ENCODE peak calls at places on chromosomes 3 and 15, in eight cellular contexts. Q is skeletal muscle cell; H is activated CD8-positive, alpha-beta memory T cell treated with anti-CD3 and anti-CD28 coated beads for 48 hours; P is EL; M is left ventricle myocardium inferior; G is posterior cingulate gyrus; Z is heart right ventricle; L is hypothalamus. A is an unnamed sample.

GRCh38 chr3:188208751-188209433 is 54.9 kb downstream of the LPP start:
- DNase-seq in Q (peak; percentile 65), H (no peak), P (peak; percentile 68), M (no peak), G (no peak), Z (no peak), L (no peak), A (no peak)

GRCh38 chr3:146274833-146275232 is 23.9 kb upstream of the PLSCR4 start:
- DNase-seq in Q (peak; percentile 90), H (no peak), P (peak; percentile 67), M (no peak), G (no peak), Z (no peak), L (no peak), A (no peak)

GRCh38 chr3:134342269-134342668 is 32.0 kb downstream of the AMOTL2 start:
- DNase-seq in Q (no peak), H (no peak), P (no peak), M (no peak), G (no peak), Z (no peak), L (no peak), A (no peak)

GRCh38 chr3:194134231-194134756 is 1.7 kb upstream of the HES1 start:
- DNase-seq in Q (no peak), H (no peak), P (no peak), M (peak; percentile 77), G (peak; percentile 71), Z (no peak), L (no peak), A (peak; percentile 89)

GRCh38 chr3:46675843-46676567 is 17.5 kb downstream of the ALS2CL start:
- DNase-seq in Q (no peak), H (no peak), P (peak; percentile 36), M (peak; percentile 12), G (peak; percentile 24), Z (no peak), L (no peak), A (peak; percentile 24)

GRCh38 chr15:49864251-49864650 is 243.4 kb downstream of the DTWD1 start:
- DNase-seq in Q (no peak), H (no peak), P (no peak), M (no peak), G (no peak), Z (no peak), L (no peak), A (no peak)

GRCh38 chr3:126523745-126524428 is at the start of gene CHST13:
- DNase-seq in Q (no peak), H (no peak), P (peak; percentile 58), M (peak; percentile 54), G (peak; percentile 30), Z (no peak), L (no peak), A (peak; percentile 80)

GRCh38 chr3:126356373-126357298 is 572 bp downstream of the KLF15 start:
- DNase-seq in Q (no peak), H (no peak), P (peak; percentile 12), M (peak; percentile 56), G (peak; percentile 62), Z (no peak), L (peak; percentile 40), A (peak; percentile 50)

GRCh38 chr15:71940004-71940588 is 129.7 kb downstream of the NR2E3 start:
- DNase-seq in Q (no peak), H (no peak), P (no peak), M (no peak), G (no peak), Z (no peak), L (no peak), A (no peak)

GRCh38 chr15:63104727-63105126 is 16.9 kb upstream of the LACTB start:
- DNase-seq in Q (peak; percentile 74), H (no peak), P (no peak), M (no peak), G (no peak), Z (no peak), L (no peak), A (no peak)

GRCh38 chr3:99319450-99319849 is 318.9 kb upstream of the COL8A1 start:
- DNase-seq in Q (no peak), H (no peak), P (peak; percentile 64), M (no peak), G (no peak), Z (no peak), L (no peak), A (no peak)

GRCh38 chr3:70233112-70233511 is 79.3 kb downstream of the MDFIC2 start:
- DNase-seq in Q (no peak), H (no peak), P (no peak), M (no peak), G (no peak), Z (no peak), L (no peak), A (no peak)

GRCh38 chr3:61872077-61872706 is 310.8 kb downstream of the PTPRG start:
- DNase-seq in Q (no peak), H (no peak), P (no peak), M (no peak), G (no peak), Z (no peak), L (no peak), A (no peak)

GRCh38 chr3:14413381-14414071 is 11.1 kb downstream of the SLC6A6 start:
- DNase-seq in Q (no peak), H (no peak), P (peak; percentile 76), M (no peak), G (no peak), Z (no peak), L (no peak), A (no peak)

GRCh38 chr15:78917888-78918287 is 27.0 kb downstream of the CTSH start:
- DNase-seq in Q (no peak), H (no peak), P (no peak), M (no peak), G (no peak), Z (no peak), L (no peak), A (no peak)

GRCh38 chr15:41905360-41905793 is 11.5 kb upstream of the SPTBN5 start:
- DNase-seq in Q (no peak), H (no peak), P (no peak), M (no peak), G (no peak), Z (no peak), L (no peak), A (no peak)

GRCh38 chr3:177196473-177197040 is 725 bp downstream of the TBL1XR1 start:
- DNase-seq in Q (no peak), H (peak; percentile 28), P (peak; percentile 48), M (no peak), G (peak; percentile 35), Z (peak; percentile 37), L (no peak), A (peak; percentile 24)

GRCh38 chr3:33008282-33008681 is 56.8 kb downstream of the CCR4 start:
- DNase-seq in Q (no peak), H (no peak), P (no peak), M (no peak), G (no peak), Z (no peak), L (no peak), A (no peak)

GRCh38 chr3:16884748-16885587 is at the start of gene PLCL2:
- DNase-seq in Q (no peak), H (no peak), P (peak; percentile 61), M (peak; percentile 54), G (peak; percentile 35), Z (no peak), L (no peak), A (peak; percentile 48)

GRCh38 chr3:111768571-111769100 is 90.4 kb upstream of the PHLDB2 start:
- DNase-seq in Q (peak; percentile 100), H (no peak), P (peak; percentile 97), M (no peak), G (no peak), Z (no peak), L (no peak), A (no peak)

GRCh38 chr3:62493116-62493801 is 119.9 kb upstream of the FEZF2 start:
- DNase-seq in Q (no peak), H (no peak), P (no peak), M (no peak), G (no peak), Z (no peak), L (no peak), A (no peak)

GRCh38 chr15:58407786-58408185 is 24.0 kb upstream of the LIPC start:
- DNase-seq in Q (no peak), H (no peak), P (no peak), M (no peak), G (no peak), Z (no peak), L (no peak), A (no peak)

GRCh38 chr15:49692514-49693090 is 71.8 kb downstream of the DTWD1 start:
- DNase-seq in Q (no peak), H (no peak), P (no peak), M (no peak), G (no peak), Z (no peak), L (no peak), A (no peak)

GRCh38 chr3:166444756-166445155 is 607.5 kb upstream of the BCHE start:
- DNase-seq in Q (peak; percentile 4), H (no peak), P (no peak), M (no peak), G (no peak), Z (no peak), L (no peak), A (no peak)

GRCh38 chr15:97652700-97653167 is 307.8 kb upstream of the ARRDC4 start:
- DNase-seq in Q (no peak), H (no peak), P (no peak), M (peak; percentile 19), G (peak; percentile 12), Z (peak; percentile 11), L (no peak), A (no peak)

GRCh38 chr3:169694117-169694516 is 30.6 kb upstream of the MECOM start:
- DNase-seq in Q (no peak), H (no peak), P (no peak), M (no peak), G (no peak), Z (no peak), L (no peak), A (no peak)

GRCh38 chr3:21613372-21614070 is 137.5 kb downstream of the ZNF385D start:
- DNase-seq in Q (no peak), H (no peak), P (no peak), M (no peak), G (no peak), Z (no peak), L (no peak), A (no peak)

GRCh38 chr3:195905970-195906864 is 2.1 kb downstream of the TNK2 start:
- DNase-seq in Q (no peak), H (no peak), P (peak; percentile 52), M (no peak), G (no peak), Z (no peak), L (no peak), A (peak; percentile 28)

GRCh38 chr3:64254443-64254842 is 29.2 kb upstream of the PRICKLE2 start:
- DNase-seq in Q (no peak), H (no peak), P (no peak), M (no peak), G (no peak), Z (no peak), L (no peak), A (no peak)

GRCh38 chr3:59777559-59778178 is 727.8 kb upstream of the CFAP20DC start:
- DNase-seq in Q (no peak), H (no peak), P (no peak), M (no peak), G (no peak), Z (no peak), L (no peak), A (no peak)

GRCh38 chr3:154792828-154793227 is 287.3 kb upstream of the MME start:
- DNase-seq in Q (no peak), H (no peak), P (no peak), M (no peak), G (no peak), Z (no peak), L (no peak), A (no peak)

GRCh38 chr3:115475178-115476041 is 147.9 kb upstream of the GAP43 start:
- DNase-seq in Q (no peak), H (no peak), P (no peak), M (peak; percentile 29), G (no peak), Z (no peak), L (no peak), A (no peak)

GRCh38 chr3:186630950-186631624 is 9.1 kb upstream of the FETUB start:
- DNase-seq in Q (no peak), H (no peak), P (no peak), M (no peak), G (no peak), Z (no peak), L (no peak), A (no peak)

GRCh38 chr3:112119686-112120484 is 13.2 kb downstream of the GCSAM start:
- DNase-seq in Q (no peak), H (no peak), P (no peak), M (no peak), G (no peak), Z (no peak), L (no peak), A (no peak)

A was measured in pancreas.